ENCODE peak calls at places on chromosomes 4 and X, in five cellular contexts. U, K, H, J and G are unnamed samples.

GRCh38 chr4:8688041-8688907 is 95.7 kb downstream of the CPZ start:
- DNase-seq in U (no peak), K (no peak), H (peak), J (no peak), G (peak)

GRCh38 chr4:89915151-89915550 is 20.5 kb downstream of the MMRN1 start:
- DNase-seq in U (no peak), K (no peak), H (no peak), J (peak), G (no peak)

GRCh38 chr4:53235547-53235946 is 130.3 kb downstream of the SCFD2 start:
- DNase-seq in U (no peak), K (no peak), H (no peak), J (no peak), G (no peak)

GRCh38 chr4:77308843-77309242 is 151.8 kb downstream of the CCNG2 start:
- DNase-seq in U (no peak), K (no peak), H (peak), J (peak), G (no peak)

GRCh38 chr4:7518871-7519637 is 84.3 kb upstream of the PSAPL1 start:
- DNase-seq in U (no peak), K (no peak), H (no peak), J (no peak), G (no peak)

GRCh38 chrX:46446727-46447378 is 98.4 kb downstream of the ZNF674 start:
- DNase-seq in U (peak), K (peak), H (peak), J (peak), G (peak)

GRCh38 chr4:77538574-77539157 is 67.0 kb upstream of the CXCL13 start:
- DNase-seq in U (no peak), K (no peak), H (no peak), J (peak), G (peak)

GRCh38 chr4:165512464-165512863 is 133.7 kb downstream of the CPE start:
- DNase-seq in U (no peak), K (no peak), H (no peak), J (no peak), G (no peak)

GRCh38 chr4:139658185-139658584 is 7.4 kb upstream of the MGST2 start:
- DNase-seq in U (no peak), K (no peak), H (no peak), J (no peak), G (no peak)

GRCh38 chr4:38113136-38113535 is 152.9 kb downstream of the PTTG2 start:
- DNase-seq in U (no peak), K (no peak), H (no peak), J (no peak), G (no peak)

GRCh38 chrX:139483721-139484120 is 46.8 kb upstream of the F9 start:
- DNase-seq in U (no peak), K (no peak), H (no peak), J (no peak), G (no peak)

GRCh38 chr4:157978680-157979361 is 194.0 kb downstream of the GASK1B start:
- DNase-seq in U (peak), K (peak), H (peak), J (peak), G (peak)

GRCh38 chrX:373641-374471 is 12.9 kb downstream of the PPP2R3B start:
- DNase-seq in U (peak), K (no peak), H (peak), J (no peak), G (peak)

GRCh38 chr4:143441678-143442077 is 71.8 kb upstream of the SMARCA5 start:
- DNase-seq in U (no peak), K (no peak), H (no peak), J (peak), G (no peak)

GRCh38 chr4:140152015-140152703 is 1.8 kb downstream of the MAML3 start:
- DNase-seq in U (peak), K (peak), H (peak), J (no peak), G (peak)